ENCODE peak calls at places on chromosomes 1 and 21, in seven cellular contexts. One of them, this sample, is unnamed.

GRCh38 chr21:29018540-29018939 is 609 bp downstream of the RWDD2B start:
- DNase-seq in A549: no peak
- DNase-seq in transverse colon: no peak
- DNase-seq in suprapubic skin: no peak
- DNase-seq in SK-N-SH: peak
- DNase-seq in ovary: no peak
- DNase-seq in upper lobe of left lung: no peak
- DNase-seq in this sample: no peak

GRCh38 chr1:18344755-18345154 is 136.0 kb upstream of the KLHDC7A start:
- DNase-seq in A549: no peak
- DNase-seq in transverse colon: no peak
- DNase-seq in suprapubic skin: no peak
- DNase-seq in SK-N-SH: peak
- DNase-seq in ovary: no peak
- DNase-seq in upper lobe of left lung: no peak
- DNase-seq in this sample: no peak

GRCh38 chr1:225917536-225917935 is 6.5 kb downstream of the PYCR2 start:
- DNase-seq in A549: no peak
- DNase-seq in transverse colon: no peak
- DNase-seq in suprapubic skin: no peak
- DNase-seq in SK-N-SH: no peak
- DNase-seq in ovary: no peak
- DNase-seq in upper lobe of left lung: no peak
- DNase-seq in this sample: no peak

GRCh38 chr1:183417691-183418491 is at the start of gene NMNAT2:
- DNase-seq in A549: peak
- DNase-seq in transverse colon: no peak
- DNase-seq in suprapubic skin: no peak
- DNase-seq in SK-N-SH: peak
- DNase-seq in ovary: no peak
- DNase-seq in upper lobe of left lung: peak
- DNase-seq in this sample: no peak

GRCh38 chr1:200423235-200423634 is 13.4 kb upstream of the ZNF281 start:
- DNase-seq in A549: no peak
- DNase-seq in transverse colon: no peak
- DNase-seq in suprapubic skin: no peak
- DNase-seq in SK-N-SH: no peak
- DNase-seq in ovary: no peak
- DNase-seq in upper lobe of left lung: no peak
- DNase-seq in this sample: no peak

GRCh38 chr1:23098463-23099170 is 70.0 kb downstream of the LUZP1 start:
- DNase-seq in A549: peak
- DNase-seq in transverse colon: peak
- DNase-seq in suprapubic skin: no peak
- DNase-seq in SK-N-SH: peak
- DNase-seq in ovary: peak
- DNase-seq in upper lobe of left lung: no peak
- DNase-seq in this sample: peak

GRCh38 chr1:84412316-84412942 is 14.1 kb downstream of the DNASE2B start:
- DNase-seq in A549: no peak
- DNase-seq in transverse colon: no peak
- DNase-seq in suprapubic skin: no peak
- DNase-seq in SK-N-SH: no peak
- DNase-seq in ovary: no peak
- DNase-seq in upper lobe of left lung: no peak
- DNase-seq in this sample: no peak

GRCh38 chr1:102902045-102902444 is 206.3 kb downstream of the COL11A1 start:
- DNase-seq in A549: no peak
- DNase-seq in transverse colon: no peak
- DNase-seq in suprapubic skin: no peak
- DNase-seq in SK-N-SH: no peak
- DNase-seq in ovary: no peak
- DNase-seq in upper lobe of left lung: no peak
- DNase-seq in this sample: no peak

GRCh38 chr1:16173447-16174260 is 17.8 kb upstream of the EPHA2 start:
- DNase-seq in A549: no peak
- DNase-seq in transverse colon: peak
- DNase-seq in suprapubic skin: no peak
- DNase-seq in SK-N-SH: no peak
- DNase-seq in ovary: no peak
- DNase-seq in upper lobe of left lung: peak
- DNase-seq in this sample: peak

GRCh38 chr1:24189528-24189927 is 2.4 kb upstream of the IFNLR1 start:
- DNase-seq in A549: no peak
- DNase-seq in transverse colon: peak
- DNase-seq in suprapubic skin: peak
- DNase-seq in SK-N-SH: no peak
- DNase-seq in ovary: no peak
- DNase-seq in upper lobe of left lung: no peak
- DNase-seq in this sample: no peak

GRCh38 chr1:35777109-35777508 is 7.3 kb upstream of the CLSPN start:
- DNase-seq in A549: no peak
- DNase-seq in transverse colon: no peak
- DNase-seq in suprapubic skin: no peak
- DNase-seq in SK-N-SH: no peak
- DNase-seq in ovary: no peak
- DNase-seq in upper lobe of left lung: no peak
- DNase-seq in this sample: no peak

GRCh38 chr1:61420243-61420642 is 304.7 kb downstream of the TM2D1 start:
- DNase-seq in A549: no peak
- DNase-seq in transverse colon: no peak
- DNase-seq in suprapubic skin: no peak
- DNase-seq in SK-N-SH: no peak
- DNase-seq in ovary: no peak
- DNase-seq in upper lobe of left lung: no peak
- DNase-seq in this sample: no peak

GRCh38 chr1:3369437-3370076 is 84.9 kb upstream of the ARHGEF16 start:
- DNase-seq in A549: no peak
- DNase-seq in transverse colon: no peak
- DNase-seq in suprapubic skin: no peak
- DNase-seq in SK-N-SH: no peak
- DNase-seq in ovary: peak
- DNase-seq in upper lobe of left lung: no peak
- DNase-seq in this sample: peak

GRCh38 chr1:162389971-162390370 is 8.4 kb downstream of the C1orf226 start:
- DNase-seq in A549: no peak
- DNase-seq in transverse colon: no peak
- DNase-seq in suprapubic skin: no peak
- DNase-seq in SK-N-SH: no peak
- DNase-seq in ovary: no peak
- DNase-seq in upper lobe of left lung: peak
- DNase-seq in this sample: no peak
- TF ChIP-seq EP300 in A549: no peak
- TF ChIP-seq EP300 in transverse colon: no peak
- TF ChIP-seq EP300 in suprapubic skin: no peak
- TF ChIP-seq EP300 in SK-N-SH: no peak
- TF ChIP-seq EP300 in ovary: no peak
- TF ChIP-seq EP300 in upper lobe of left lung: no peak
- TF ChIP-seq EP300 in this sample: no peak

GRCh38 chr1:241330619-241331327 is 26.2 kb downstream of the RGS7 start:
- DNase-seq in A549: no peak
- DNase-seq in transverse colon: no peak
- DNase-seq in suprapubic skin: no peak
- DNase-seq in SK-N-SH: no peak
- DNase-seq in ovary: no peak
- DNase-seq in upper lobe of left lung: no peak
- DNase-seq in this sample: no peak

GRCh38 chr1:241323510-241323909 is 33.5 kb downstream of the RGS7 start:
- DNase-seq in A549: no peak
- DNase-seq in transverse colon: peak
- DNase-seq in suprapubic skin: no peak
- DNase-seq in SK-N-SH: peak
- DNase-seq in ovary: no peak
- DNase-seq in upper lobe of left lung: no peak
- DNase-seq in this sample: peak

GRCh38 chr1:241331328-241331693 is 25.7 kb downstream of the RGS7 start:
- DNase-seq in A549: no peak
- DNase-seq in transverse colon: no peak
- DNase-seq in suprapubic skin: no peak
- DNase-seq in SK-N-SH: no peak
- DNase-seq in ovary: no peak
- DNase-seq in upper lobe of left lung: no peak
- DNase-seq in this sample: no peak

GRCh38 chr1:241325441-241325840 is 31.6 kb downstream of the RGS7 start:
- DNase-seq in A549: no peak
- DNase-seq in transverse colon: no peak
- DNase-seq in suprapubic skin: no peak
- DNase-seq in SK-N-SH: no peak
- DNase-seq in ovary: no peak
- DNase-seq in upper lobe of left lung: no peak
- DNase-seq in this sample: no peak
- TF ChIP-seq EP300 in A549: no peak
- TF ChIP-seq EP300 in transverse colon: no peak
- TF ChIP-seq EP300 in suprapubic skin: no peak
- TF ChIP-seq EP300 in SK-N-SH: no peak
- TF ChIP-seq EP300 in ovary: no peak
- TF ChIP-seq EP300 in upper lobe of left lung: no peak
- TF ChIP-seq EP300 in this sample: no peak

DNA sequence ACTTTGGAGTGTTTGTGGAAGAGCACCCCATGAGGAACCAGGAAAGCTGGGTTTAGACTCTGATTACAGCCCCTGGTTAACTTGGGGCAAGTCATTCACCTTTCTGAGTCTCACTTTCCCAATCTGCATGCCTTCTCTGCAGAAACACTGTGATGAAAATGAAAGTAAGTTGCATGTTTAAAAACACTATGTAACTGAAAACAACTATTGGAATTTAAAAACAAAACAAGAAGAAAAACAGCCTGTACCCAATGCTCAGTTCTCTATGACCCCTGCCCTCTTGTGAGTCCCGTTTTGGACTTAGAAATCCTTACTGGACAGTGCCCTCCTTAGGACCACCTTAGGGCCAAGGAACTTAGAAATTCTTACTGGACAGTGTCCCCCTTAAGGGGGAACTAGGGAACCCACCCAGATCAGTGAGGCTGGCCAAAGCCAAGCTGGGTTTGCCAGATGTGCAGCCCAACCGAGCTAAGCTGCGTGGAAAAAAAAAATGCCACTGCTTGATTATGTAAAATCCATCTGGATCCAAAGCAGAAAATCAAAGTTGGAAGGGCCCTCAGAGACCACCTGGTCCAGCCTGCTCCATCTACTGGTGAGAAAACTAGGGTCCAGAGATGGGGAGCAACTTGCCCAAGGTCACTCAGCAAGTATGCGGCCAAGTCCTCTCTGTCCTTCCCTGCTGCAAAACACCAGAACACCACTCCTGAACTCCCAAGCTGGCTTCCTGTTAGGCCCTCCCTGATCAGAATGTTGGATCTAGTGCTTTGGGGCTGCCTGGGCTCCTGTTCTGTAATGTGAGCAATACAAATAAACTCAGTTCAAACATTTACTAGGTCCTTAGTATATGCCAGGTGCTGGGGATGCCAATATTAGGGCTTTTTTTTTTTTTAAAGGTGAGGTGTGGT is 77.7 kb downstream of the MRPL37 start:
- DNase-seq in A549: no peak
- DNase-seq in transverse colon: peak
- DNase-seq in suprapubic skin: no peak
- DNase-seq in SK-N-SH: no peak
- DNase-seq in ovary: peak
- DNase-seq in upper lobe of left lung: no peak
- DNase-seq in this sample: peak
- TF ChIP-seq EP300 in A549: no peak
- TF ChIP-seq EP300 in transverse colon: no peak
- TF ChIP-seq EP300 in suprapubic skin: no peak
- TF ChIP-seq EP300 in SK-N-SH: no peak
- TF ChIP-seq EP300 in ovary: no peak
- TF ChIP-seq EP300 in upper lobe of left lung: peak
- TF ChIP-seq EP300 in this sample: peak

DNA sequence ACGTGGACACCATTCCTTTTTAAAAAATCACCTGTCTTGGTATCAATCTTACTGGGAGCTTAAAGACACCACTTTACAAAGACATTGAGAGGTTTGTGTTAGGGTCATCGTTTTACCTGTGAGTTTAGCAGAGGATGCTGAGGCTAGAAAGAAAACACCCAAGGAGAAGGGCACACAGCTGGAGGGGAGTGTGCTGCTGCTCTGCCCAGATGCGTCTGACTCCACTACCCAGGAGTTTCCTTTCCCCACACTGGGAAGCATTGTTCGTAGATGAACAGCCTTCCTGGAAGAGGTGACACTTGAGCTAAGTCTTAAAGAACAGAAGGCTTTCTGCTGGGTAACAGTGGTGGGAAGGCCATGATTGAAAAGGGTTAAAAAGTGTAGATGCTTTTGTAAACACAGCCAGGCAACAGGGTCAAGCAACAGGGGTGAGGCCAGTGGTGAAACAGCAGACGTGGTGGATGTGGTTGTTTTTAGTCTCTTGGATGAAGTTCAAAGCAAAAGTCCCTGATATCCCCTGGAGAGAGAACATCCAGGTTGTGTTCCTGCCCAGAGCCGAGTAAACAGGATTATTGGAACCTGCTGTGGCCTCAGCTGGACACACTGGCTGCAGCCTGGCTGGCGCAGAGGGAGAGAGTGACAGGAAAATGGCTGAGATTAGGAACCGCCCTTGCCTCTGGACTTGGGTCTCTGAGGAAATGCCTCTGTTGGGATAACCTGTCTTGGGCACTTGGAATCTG is 198.6 kb upstream of the JUN start:
- DNase-seq in A549: no peak
- DNase-seq in transverse colon: no peak
- DNase-seq in suprapubic skin: peak
- DNase-seq in SK-N-SH: peak
- DNase-seq in ovary: no peak
- DNase-seq in upper lobe of left lung: no peak
- DNase-seq in this sample: peak
- TF ChIP-seq EP300 in A549: no peak
- TF ChIP-seq EP300 in transverse colon: no peak
- TF ChIP-seq EP300 in suprapubic skin: no peak
- TF ChIP-seq EP300 in SK-N-SH: no peak
- TF ChIP-seq EP300 in ovary: no peak
- TF ChIP-seq EP300 in upper lobe of left lung: no peak
- TF ChIP-seq EP300 in this sample: no peak

DNA sequence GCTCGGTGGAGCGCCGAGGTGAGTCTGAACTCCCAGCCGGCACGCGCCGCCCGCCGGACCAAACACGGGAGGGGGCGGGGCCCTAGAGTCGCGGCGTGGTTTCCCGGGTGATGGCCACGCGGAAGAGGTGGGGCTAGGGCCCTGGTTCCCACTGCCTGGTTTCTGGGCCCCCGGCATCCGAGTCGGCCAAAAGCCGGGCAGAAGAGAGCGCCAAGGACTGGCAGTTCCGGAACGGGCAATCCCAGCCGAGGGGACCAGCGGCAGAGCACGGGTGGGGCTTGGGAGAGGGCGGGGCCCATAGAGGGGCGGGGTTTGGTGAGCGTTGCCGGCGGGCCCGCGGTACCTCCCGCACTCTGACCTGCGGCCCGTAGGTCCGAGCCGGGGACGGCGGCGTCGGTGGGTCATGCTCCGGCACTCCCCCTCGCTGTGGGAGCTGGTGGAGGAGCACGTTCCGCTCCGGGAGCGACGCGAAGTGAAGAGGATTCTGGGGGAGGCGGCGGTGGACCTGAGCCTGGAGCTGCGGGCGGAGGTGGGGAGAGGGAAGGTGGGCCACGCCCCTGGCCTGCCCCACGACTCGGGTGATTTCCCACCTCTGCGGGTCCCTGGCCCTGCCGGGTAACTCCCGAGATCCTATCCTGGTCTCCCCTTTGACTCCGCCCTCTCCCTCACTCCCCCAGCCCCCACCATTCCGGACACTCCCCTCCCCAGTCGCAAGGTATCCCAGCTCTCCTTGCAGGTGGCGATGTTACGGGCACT is at the start of gene CCDC24:
- DNase-seq in A549: peak
- DNase-seq in transverse colon: peak
- DNase-seq in suprapubic skin: peak
- DNase-seq in SK-N-SH: peak
- DNase-seq in ovary: peak
- DNase-seq in upper lobe of left lung: peak
- DNase-seq in this sample: peak
- TF ChIP-seq EP300 in A549: no peak
- TF ChIP-seq EP300 in transverse colon: no peak
- TF ChIP-seq EP300 in suprapubic skin: no peak
- TF ChIP-seq EP300 in SK-N-SH: no peak
- TF ChIP-seq EP300 in ovary: no peak
- TF ChIP-seq EP300 in upper lobe of left lung: no peak
- TF ChIP-seq EP300 in this sample: no peak